ENCODE peak calls at places on chromosomes 13 and 19, in four cellular contexts. Q is Calu3, F is nephron progenitor cell, T is body of pancreas. Y is an unnamed sample.

GRCh38 chr19:37136118-37136517 is 36.4 kb downstream of the ZNF585A start:
- DNase-seq in Q (no peak), F (no peak), T (no peak), Y (no peak)

GRCh38 chr19:45638930-45639729 is at the start of gene EML2:
- DNase-seq in Q (peak), F (peak), T (peak), Y (peak)

GRCh38 chr13:73142091-73142490 is 83.3 kb downstream of the KLF5 start:
- DNase-seq in Q (no peak), F (no peak), T (peak), Y (no peak)

GRCh38 chr19:52735734-52736133 is 890 bp upstream of the ZNF611 start:
- DNase-seq in Q (peak), F (peak), T (peak), Y (peak)

GRCh38 chr19:18526316-18526715 is 4.4 kb upstream of the ELL start:
- DNase-seq in Q (no peak), F (no peak), T (no peak), Y (no peak)

GRCh38 chr19:55146078-55146647 is 2.8 kb downstream of the TNNT1 start:
- DNase-seq in Q (peak), F (peak), T (no peak), Y (no peak)

GRCh38 chr13:102693781-102694180 is 1.1 kb downstream of the METTL21C start:
- DNase-seq in Q (no peak), F (no peak), T (no peak), Y (no peak)

GRCh38 chr13:40876020-40876738 is 86.8 kb downstream of the SLC25A15 start:
- DNase-seq in Q (no peak), F (no peak), T (no peak), Y (no peak)

GRCh38 chr19:53903055-53903680 is 5.9 kb upstream of the CACNG7 start:
- DNase-seq in Q (peak), F (peak), T (no peak), Y (peak)

GRCh38 chr13:28467886-28468519 is 26.9 kb downstream of the FLT1 start:
- DNase-seq in Q (no peak), F (no peak), T (no peak), Y (no peak)

GRCh38 chr13:86830046-86830445 is 841.1 kb upstream of the SLITRK5 start:
- DNase-seq in Q (no peak), F (no peak), T (no peak), Y (no peak)

GRCh38 chr19:20078696-20079095 is 896 bp downstream of the ZNF90 start:
- DNase-seq in Q (peak), F (peak), T (peak), Y (no peak)

GRCh38 chr19:7931221-7932061 is 5.5 kb upstream of the CTXN1 start:
- DNase-seq in Q (no peak), F (no peak), T (no peak), Y (no peak)

GRCh38 chr13:36706755-36707154 is 32.9 kb downstream of the SERTM1 start:
- DNase-seq in Q (no peak), F (no peak), T (no peak), Y (no peak)

DNA sequence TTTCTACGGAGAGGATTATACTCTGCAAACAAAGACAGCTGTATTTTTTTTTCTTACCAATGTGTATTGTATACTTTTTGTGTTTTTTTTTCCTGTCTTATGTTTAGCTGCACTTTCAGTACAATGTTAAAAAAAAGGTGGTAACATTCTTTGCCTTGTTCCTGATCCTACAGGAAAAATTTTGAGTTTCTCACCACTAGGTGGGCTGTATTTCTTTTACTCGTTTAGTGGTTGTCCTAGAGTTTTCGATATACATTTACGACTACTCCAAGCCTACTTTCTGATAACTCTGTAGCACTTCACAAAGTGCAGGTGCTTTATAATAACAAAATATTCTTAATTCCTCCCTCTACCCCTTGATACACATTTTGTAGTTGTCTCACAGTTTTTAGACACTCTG is 652.2 kb downstream of the UQCRFS1 start:
- DNase-seq in Q (no peak), F (no peak), T (no peak), Y (no peak)
- TF ChIP-seq CTCF in Q (no peak), F (no peak), T (no peak), Y (peak)

DNA sequence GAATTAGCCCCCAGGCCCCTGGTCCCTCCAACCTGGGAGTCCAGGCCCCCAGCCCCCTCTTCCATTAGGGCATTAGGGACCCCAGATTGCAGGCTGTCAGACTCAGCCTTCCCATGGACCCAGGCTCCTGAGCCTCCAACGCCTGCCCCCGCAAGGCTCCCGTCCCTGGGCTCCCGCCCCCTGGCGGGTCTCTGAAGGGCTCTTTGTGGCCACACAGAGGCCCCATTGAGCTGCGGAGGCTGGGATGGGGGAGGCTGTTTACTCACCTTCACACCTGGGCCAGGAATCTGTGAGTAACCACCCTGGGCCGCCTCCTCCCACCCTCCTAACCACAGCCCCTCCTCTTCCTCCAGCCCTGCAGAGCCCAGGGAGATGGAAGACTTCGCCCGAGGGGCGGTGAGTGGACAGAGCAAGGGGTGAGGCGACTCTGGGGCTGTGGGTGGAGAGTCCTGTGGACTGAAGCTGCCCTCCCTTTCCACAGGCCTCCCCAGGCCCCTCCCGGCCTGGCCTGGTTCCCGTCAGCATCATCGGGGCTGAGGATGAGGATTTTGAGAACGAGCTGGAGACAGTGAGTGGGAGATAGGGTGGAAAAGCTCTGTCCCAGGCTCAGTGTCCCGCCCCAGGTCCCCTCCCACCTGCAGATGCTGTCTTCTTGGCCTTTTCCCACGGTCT is 4.9 kb downstream of the ARHGEF1 start:
- DNase-seq in Q (peak), F (peak), T (peak), Y (peak)
- TF ChIP-seq CTCF in Q (peak), F (no peak), T (no peak), Y (peak)

DNA sequence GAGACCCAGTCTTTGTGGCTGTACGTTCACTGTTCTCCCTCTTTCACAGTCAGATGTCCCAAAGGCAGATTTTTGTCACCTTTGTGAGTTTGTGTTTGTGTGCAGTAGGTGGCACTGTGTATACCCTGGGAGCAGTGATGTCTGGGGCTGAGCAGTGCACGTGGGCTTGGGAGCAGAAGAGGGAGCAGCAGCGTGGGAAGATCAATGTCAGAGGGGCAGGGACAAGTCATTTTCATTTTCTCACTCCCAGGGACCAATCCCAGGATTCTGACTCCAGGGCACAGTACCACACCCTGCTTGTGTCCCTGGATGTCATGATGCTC is 2.0 kb upstream of the PSG6 start:
- DNase-seq in Q (peak), F (no peak), T (no peak), Y (no peak)
- TF ChIP-seq CTCF in Q (no peak), F (no peak), T (no peak), Y (no peak)

DNA sequence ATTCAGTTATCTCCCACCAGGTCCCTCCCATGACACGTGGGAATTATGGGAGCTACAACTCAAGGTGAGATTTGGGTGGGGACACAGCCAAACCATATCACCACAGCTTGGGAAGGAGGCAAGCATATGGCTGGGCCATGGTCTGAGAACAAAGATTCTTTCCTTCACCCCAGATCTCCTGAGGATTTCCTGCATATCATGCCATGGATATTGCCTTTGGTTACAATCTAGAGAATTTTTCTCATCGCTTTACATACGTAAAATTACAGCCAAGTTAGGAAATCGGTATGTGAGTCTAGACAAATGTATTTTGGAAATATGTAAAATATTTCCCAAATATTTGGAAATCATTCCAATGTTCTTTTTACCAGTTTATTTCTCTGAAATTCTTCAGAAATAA is 398.3 kb downstream of the RFC3 start:
- DNase-seq in Q (no peak), F (no peak), T (no peak), Y (no peak)
- TF ChIP-seq CTCF in Q (no peak), F (no peak), T (no peak), Y (no peak)

GRCh38 chr13:111589992-111590391 is 269.6 kb downstream of the TEX29 start:
- DNase-seq in Q (no peak), F (no peak), T (no peak), Y (no peak)
- TF ChIP-seq CTCF in Q (no peak), F (no peak), T (no peak), Y (no peak)

DNA sequence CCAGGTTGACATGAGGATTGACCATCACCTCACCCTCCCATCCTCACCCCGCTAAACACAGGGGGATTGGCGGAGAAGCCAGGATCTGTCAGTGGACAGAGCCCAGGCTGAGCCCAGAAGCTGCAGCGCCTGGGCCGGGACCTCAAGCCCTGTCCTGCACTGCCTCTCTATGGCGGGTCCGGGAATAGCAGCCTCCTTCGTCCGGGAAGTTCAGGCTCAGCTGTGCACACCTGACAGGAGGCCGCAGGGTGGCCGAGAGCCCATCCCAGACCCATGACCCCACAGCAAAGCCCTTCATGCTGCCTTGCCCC is 67.8 kb downstream of the SPACA7 start:
- DNase-seq in Q (peak), F (peak), T (peak), Y (peak)
- TF ChIP-seq CTCF in Q (peak), F (peak), T (peak), Y (peak)

GRCh38 chr13:80605743-80606142 is 264.8 kb upstream of the SPRY2 start:
- DNase-seq in Q (no peak), F (no peak), T (no peak), Y (no peak)

GRCh38 chr13:80605007-80605406 is 264.1 kb upstream of the SPRY2 start:
- DNase-seq in Q (no peak), F (no peak), T (no peak), Y (no peak)

GRCh38 chr13:80603351-80603750 is 262.4 kb upstream of the SPRY2 start:
- DNase-seq in Q (no peak), F (no peak), T (no peak), Y (no peak)

GRCh38 chr13:80599765-80600164 is 258.8 kb upstream of the SPRY2 start:
- DNase-seq in Q (no peak), F (no peak), T (no peak), Y (no peak)

GRCh38 chr13:80604094-80604493 is 263.2 kb upstream of the SPRY2 start:
- DNase-seq in Q (no peak), F (no peak), T (no peak), Y (no peak)
- TF ChIP-seq CTCF in Q (no peak), F (no peak), T (no peak), Y (no peak)

DNA sequence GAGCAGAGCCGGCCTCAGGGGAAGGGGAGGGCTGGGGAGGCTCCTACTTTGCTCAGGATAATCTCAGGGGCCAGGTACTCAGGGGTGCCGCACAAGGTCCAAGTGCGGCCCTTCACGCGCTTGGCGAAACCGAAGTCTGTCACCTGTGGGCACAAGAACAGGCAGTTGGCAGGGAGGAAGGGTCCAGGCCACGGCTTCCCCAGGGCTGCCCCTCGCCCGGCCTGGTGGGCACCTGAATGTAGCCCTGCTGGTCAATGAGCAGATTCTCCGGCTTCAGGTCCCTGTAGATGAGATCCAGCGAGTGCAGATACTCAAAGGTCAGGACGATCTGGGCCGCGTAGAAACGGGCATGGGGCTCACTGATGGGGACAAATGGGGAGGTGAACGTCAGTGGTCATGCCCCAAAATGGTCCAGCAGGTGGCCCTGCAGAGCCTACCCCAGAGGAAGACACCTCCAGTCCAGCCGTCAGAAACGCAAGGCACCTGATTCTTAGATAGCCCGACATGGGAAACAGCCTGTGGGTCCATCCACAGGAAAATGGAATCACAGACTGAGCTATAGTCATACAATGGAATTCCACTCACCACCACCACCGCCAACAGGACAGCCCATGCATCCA is 7.1 kb upstream of the SAMD1 start:
- DNase-seq in Q (no peak), F (no peak), T (no peak), Y (no peak)
- TF ChIP-seq CTCF in Q (no peak), F (no peak), T (no peak), Y (no peak)